ENCODE peak calls at places on chromosomes 6 and 20, in ten cellular contexts. O is upper lobe of left lung, U is H9, T is mammary epithelial cell, J is right lobe of liver, V is heart left ventricle, E is cardiac muscle cell, H is neural progenitor cell, L is sigmoid colon, Y is body of pancreas. A is an unnamed sample.

GRCh38 chr20:60057866-60058807 is 99.9 kb downstream of the CDH26 start:
- DNase-seq in O (peak; percentile 53), U (peak; percentile 83), T (no peak), J (no peak), V (peak; percentile 61), E (peak; percentile 15), H (peak; percentile 62), L (peak; percentile 61), Y (no peak), A (peak; percentile 73)

GRCh38 chr6:104349191-104349590 is 510.5 kb downstream of the HACE1 start:
- DNase-seq in O (no peak), U (no peak), T (no peak), J (no peak), V (no peak), E (no peak), H (no peak), L (no peak), Y (no peak), A (no peak)

GRCh38 chr20:4053516-4053919 is 38.2 kb upstream of the RNF24 start:
- DNase-seq in O (no peak), U (no peak), T (peak; percentile 83), J (no peak), V (no peak), E (peak; percentile 52), H (no peak), L (peak; percentile 8), Y (no peak), A (no peak)

GRCh38 chr6:73455865-73456629 is 4.0 kb upstream of the CGAS start:
- DNase-seq in O (no peak), U (no peak), T (peak; percentile 10), J (no peak), V (no peak), E (peak; percentile 88), H (no peak), L (peak; percentile 5), Y (no peak), A (no peak)

GRCh38 chr6:157510329-157511188 is 129.6 kb downstream of the ZDHHC14 start:
- DNase-seq in O (peak; percentile 60), U (peak; percentile 47), T (no peak), J (no peak), V (no peak), E (no peak), H (no peak), L (no peak), Y (no peak), A (no peak)

GRCh38 chr6:85460951-85461805 is 11.3 kb downstream of the NT5E start:
- DNase-seq in O (no peak), U (no peak), T (peak; percentile 86), J (no peak), V (no peak), E (peak; percentile 89), H (no peak), L (no peak), Y (no peak), A (no peak)

GRCh38 chr20:38843346-38843745 is 37.8 kb downstream of the PPP1R16B start:
- DNase-seq in O (no peak), U (no peak), T (no peak), J (no peak), V (no peak), E (no peak), H (no peak), L (no peak), Y (no peak), A (no peak)

GRCh38 chr6:140867336-140867735 is 1265.4 kb upstream of the GJE1 start:
- DNase-seq in O (no peak), U (no peak), T (no peak), J (no peak), V (no peak), E (no peak), H (no peak), L (no peak), Y (no peak), A (no peak)

GRCh38 chr6:42744351-42744890 is 1.5 kb downstream of the TBCC start:
- DNase-seq in O (peak; percentile 34), U (no peak), T (no peak), J (no peak), V (no peak), E (no peak), H (no peak), L (no peak), Y (no peak), A (peak; percentile 53)

GRCh38 chr20:36093025-36093803 is 61.3 kb upstream of the EPB41L1 start:
- DNase-seq in O (peak; percentile 89), U (no peak), T (peak; percentile 44), J (peak; percentile 46), V (peak; percentile 48), E (peak; percentile 59), H (peak; percentile 41), L (peak; percentile 70), Y (peak; percentile 76), A (peak; percentile 90)

GRCh38 chr20:34824026-34824860 is 1.2 kb downstream of the NCOA6 start:
- DNase-seq in O (no peak), U (peak; percentile 80), T (peak; percentile 83), J (peak; percentile 74), V (peak; percentile 63), E (peak; percentile 52), H (peak; percentile 65), L (peak; percentile 71), Y (peak; percentile 82), A (peak; percentile 79)

GRCh38 chr20:7392551-7392950 is 547.7 kb downstream of the HAO1 start:
- DNase-seq in O (no peak), U (no peak), T (peak; percentile 27), J (no peak), V (no peak), E (peak; percentile 54), H (no peak), L (no peak), Y (no peak), A (no peak)

GRCh38 chr6:44530209-44530909 is 142.9 kb downstream of the CDC5L start:
- DNase-seq in O (no peak), U (peak; percentile 23), T (no peak), J (no peak), V (peak; percentile 29), E (no peak), H (no peak), L (no peak), Y (peak; percentile 20), A (no peak)

GRCh38 chr20:63626424-63627128 is at the start of gene GMEB2:
- DNase-seq in O (peak; percentile 96), U (peak; percentile 76), T (no peak), J (peak; percentile 79), V (peak; percentile 75), E (no peak), H (no peak), L (peak; percentile 90), Y (peak; percentile 80), A (peak; percentile 91)

GRCh38 chr6:28661097-28661713 is 135.5 kb downstream of the GPX5 start:
- DNase-seq in O (no peak), U (no peak), T (no peak), J (no peak), V (no peak), E (no peak), H (no peak), L (no peak), Y (no peak), A (no peak)

GRCh38 chr6:44377971-44378370 is 9.5 kb upstream of the CDC5L start:
- DNase-seq in O (no peak), U (no peak), T (peak; percentile 13), J (no peak), V (no peak), E (no peak), H (no peak), L (no peak), Y (no peak), A (no peak)

GRCh38 chr6:30814137-30815084 is 69.9 kb upstream of the DDR1 start:
- DNase-seq in O (no peak), U (no peak), T (peak; percentile 88), J (no peak), V (no peak), E (peak; percentile 72), H (no peak), L (no peak), Y (peak; percentile 21), A (no peak)

GRCh38 chr20:3751664-3752385 is 15.7 kb downstream of the ADISSP start:
- DNase-seq in O (peak; percentile 91), U (peak; percentile 95), T (no peak), J (peak; percentile 74), V (peak; percentile 72), E (no peak), H (peak; percentile 87), L (peak; percentile 80), Y (peak; percentile 61), A (peak; percentile 84)

GRCh38 chr6:15400572-15401004 is 154.7 kb downstream of the JARID2 start:
- DNase-seq in O (peak; percentile 10), U (no peak), T (no peak), J (peak; percentile 48), V (peak; percentile 85), E (peak; percentile 62), H (peak; percentile 61), L (peak; percentile 81), Y (peak; percentile 18), A (peak; percentile 71)
- H3K4me1 ChIP-seq in O (peaks cover 37% of the 10 kb centered on the region), U (peaks cover 37% of the 10 kb centered on the region), T (peaks cover 12% of the 10 kb centered on the region), J (peaks cover 38% of the 10 kb centered on the region), V (peaks cover 59% of the 10 kb centered on the region), E (peaks cover 54% of the 10 kb centered on the region), H (peaks cover 63% of the 10 kb centered on the region), L (no peaks in the 10 kb centered on the region), Y (peaks cover 38% of the 10 kb centered on the region), A (peaks cover 38% of the 10 kb centered on the region)

GRCh38 chr6:70956191-70956450 is 739 bp downstream of the B3GAT2 start:
- DNase-seq in O (no peak), U (no peak), T (peak; percentile 1), J (no peak), V (no peak), E (no peak), H (no peak), L (no peak), Y (no peak), A (no peak)
- H3K27me3 ChIP-seq in O (no peaks in the 10 kb centered on the region), U (peaks cover 19% of the 10 kb centered on the region), T (peaks cover 22% of the 10 kb centered on the region), J (no peaks in the 10 kb centered on the region), V (peaks cover 26% of the 10 kb centered on the region), E (peaks cover 87% of the 10 kb centered on the region), H (peaks cover 86% of the 10 kb centered on the region), L (peaks cover 19% of the 10 kb centered on the region), Y (no peaks in the 10 kb centered on the region), A (peaks cover 33% of the 10 kb centered on the region)

DNA sequence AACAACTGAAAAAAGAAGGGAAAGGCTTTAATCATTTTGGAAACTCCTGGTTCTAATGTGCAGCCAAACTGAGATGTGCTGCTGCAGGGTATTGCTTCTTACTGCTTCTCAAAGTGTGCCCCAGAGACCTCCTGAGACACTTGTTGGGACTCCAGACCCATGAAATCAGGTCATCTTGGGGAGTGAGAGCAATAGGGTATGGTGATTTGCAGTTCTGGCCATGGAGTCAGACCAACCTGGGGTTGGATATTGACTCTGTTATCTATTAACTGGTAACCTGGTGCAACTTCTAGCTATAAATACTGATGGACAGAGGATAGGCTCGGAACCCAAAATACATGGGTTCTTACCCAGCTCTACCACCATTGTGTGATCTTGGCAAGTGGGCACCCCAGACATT is 3.8 kb downstream of the TSPO2 start:
- DNase-seq in O (no peak), U (no peak), T (no peak), J (no peak), V (no peak), E (no peak), H (no peak), L (no peak), Y (no peak), A (no peak)
- H3K4me1 ChIP-seq in O (no peaks in the 10 kb centered on the region), U (peaks cover 3% of the 10 kb centered on the region), T (peaks cover 6% of the 10 kb centered on the region), J (peaks cover 29% of the 10 kb centered on the region), V (peaks cover 15% of the 10 kb centered on the region), E (peaks cover 58% of the 10 kb centered on the region), H (peaks cover 7% of the 10 kb centered on the region), L (no peaks in the 10 kb centered on the region), Y (peaks cover 58% of the 10 kb centered on the region), A (no peaks in the 10 kb centered on the region)

DNA sequence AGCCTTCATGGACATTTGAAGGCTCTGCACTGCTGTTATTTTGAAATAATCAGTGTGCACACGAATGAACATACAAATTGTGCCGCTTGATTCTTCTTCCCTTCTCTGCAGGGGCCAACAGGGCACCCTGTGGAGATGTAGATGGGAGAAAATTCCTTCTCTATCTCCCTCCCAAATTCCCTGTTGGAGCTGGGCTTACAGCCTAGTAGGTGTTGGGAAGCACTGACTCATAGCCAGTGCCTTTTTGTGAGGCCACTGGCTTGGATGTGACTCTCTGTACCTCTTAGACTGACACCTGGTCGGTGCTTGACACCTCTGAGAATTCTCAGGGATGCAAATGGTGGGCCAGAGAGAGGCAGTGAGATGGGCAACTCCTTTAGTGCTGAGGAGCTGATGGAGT is 89.6 kb upstream of the MAP3K7 start:
- DNase-seq in O (no peak), U (peak; percentile 90), T (no peak), J (no peak), V (no peak), E (no peak), H (peak; percentile 16), L (no peak), Y (no peak), A (no peak)
- H3K27me3 ChIP-seq in O (no peaks in the 10 kb centered on the region), U (no peaks in the 10 kb centered on the region), T (no peaks in the 10 kb centered on the region), J (no peaks in the 10 kb centered on the region), V (no peaks in the 10 kb centered on the region), E (no peaks in the 10 kb centered on the region), H (peaks cover 21% of the 10 kb centered on the region), L (no peaks in the 10 kb centered on the region), Y (no peaks in the 10 kb centered on the region), A (no peaks in the 10 kb centered on the region)

A was measured in upper lobe of right lung.